ENCODE peak calls at places on chromosome 14, in ten cellular contexts. Y is IMR-90, I is HCT116, C is psoas muscle, W is heart left ventricle, Z is uterus, V is ascending aorta, D is GM06990, H is lower lobe of right lung, F is PC-9. T is an unnamed sample.

GRCh38 chr14:87252103-87252502 is 740.9 kb downstream of the GALC start:
- DNase-seq in Y (no peak), I (no peak), C (no peak), W (no peak), Z (no peak), V (no peak), D (no peak), H (no peak), F (no peak), T (no peak)

GRCh38 chr14:93950948-93951668 is 24.0 kb downstream of the FAM181A start:
- DNase-seq in Y (peak; percentile 30), I (no peak), C (peak; percentile 65), W (no peak), Z (no peak), V (no peak), D (no peak), H (no peak), F (no peak), T (no peak)

GRCh38 chr14:87142568-87143211 is 850.3 kb downstream of the GALC start:
- DNase-seq in Y (no peak), I (no peak), C (no peak), W (no peak), Z (no peak), V (no peak), D (no peak), H (no peak), F (no peak), T (no peak)

GRCh38 chr14:61326847-61327246 is 5.5 kb downstream of the PRKCH start:
- DNase-seq in Y (no peak), I (no peak), C (peak; percentile 76), W (peak; percentile 88), Z (peak; percentile 56), V (no peak), D (no peak), H (peak; percentile 75), F (peak; percentile 12), T (peak; percentile 43)

GRCh38 chr14:32469388-32470160 is 140.5 kb downstream of the AKAP6 start:
- DNase-seq in Y (peak; percentile 76), I (peak; percentile 26), C (no peak), W (no peak), Z (no peak), V (no peak), D (no peak), H (no peak), F (no peak), T (no peak)

GRCh38 chr14:61586539-61587396 is 108.5 kb upstream of the HIF1A start:
- DNase-seq in Y (peak; percentile 77), I (no peak), C (no peak), W (no peak), Z (no peak), V (no peak), D (no peak), H (no peak), F (no peak), T (no peak)

GRCh38 chr14:92747701-92748258 is 647 bp downstream of the LGMN start:
- DNase-seq in Y (no peak), I (no peak), C (no peak), W (no peak), Z (no peak), V (no peak), D (no peak), H (no peak), F (no peak), T (no peak)

GRCh38 chr14:21454843-21455550 is 926 bp downstream of the CHD8 start:
- DNase-seq in Y (peak; percentile 6), I (no peak), C (no peak), W (no peak), Z (no peak), V (no peak), D (no peak), H (no peak), F (no peak), T (peak; percentile 33)

GRCh38 chr14:91271639-91272038 is 27.1 kb upstream of the GPR68 start:
- DNase-seq in Y (no peak), I (no peak), C (no peak), W (no peak), Z (no peak), V (no peak), D (no peak), H (no peak), F (no peak), T (no peak)

GRCh38 chr14:101582294-101582693 is 21.0 kb downstream of the DIO3 start:
- DNase-seq in Y (no peak), I (no peak), C (no peak), W (no peak), Z (no peak), V (no peak), D (no peak), H (no peak), F (no peak), T (no peak)

GRCh38 chr14:58491593-58491992 is 64.1 kb downstream of the KIAA0586 start:
- DNase-seq in Y (peak; percentile 45), I (no peak), C (no peak), W (no peak), Z (no peak), V (no peak), D (no peak), H (no peak), F (no peak), T (no peak)

GRCh38 chr14:96194657-96195431 is 9.8 kb upstream of the BDKRB2 start:
- DNase-seq in Y (no peak), I (no peak), C (no peak), W (no peak), Z (no peak), V (no peak), D (no peak), H (peak; percentile 70), F (no peak), T (no peak)

GRCh38 chr14:75232597-75232996 is 46.0 kb upstream of the FOS start:
- DNase-seq in Y (no peak), I (no peak), C (no peak), W (no peak), Z (no peak), V (no peak), D (no peak), H (no peak), F (no peak), T (peak; percentile 51)

GRCh38 chr14:22807432-22808087 is 7.7 kb downstream of the SLC7A7 start:
- DNase-seq in Y (no peak), I (no peak), C (no peak), W (no peak), Z (no peak), V (no peak), D (no peak), H (no peak), F (no peak), T (no peak)
- H3K4me3 ChIP-seq in Y (no peak overlapping the region), I (no peak overlapping the region), C (no peak overlapping the region), W (no peak overlapping the region), Z (no peak overlapping the region), V (no peak overlapping the region), D (no peak overlapping the region), H (no peak overlapping the region), F (no peak overlapping the region), T (no peak overlapping the region)

GRCh38 chr14:98466807-98467206 is 805.2 kb downstream of the BCL11B start:
- DNase-seq in Y (no peak), I (no peak), C (no peak), W (no peak), Z (no peak), V (no peak), D (no peak), H (no peak), F (no peak), T (no peak)

GRCh38 chr14:98474900-98475299 is 797.1 kb downstream of the BCL11B start:
- DNase-seq in Y (no peak), I (no peak), C (no peak), W (no peak), Z (no peak), V (no peak), D (no peak), H (no peak), F (no peak), T (no peak)

GRCh38 chr14:98470663-98471062 is 801.3 kb downstream of the BCL11B start:
- DNase-seq in Y (no peak), I (no peak), C (no peak), W (no peak), Z (no peak), V (no peak), D (no peak), H (no peak), F (no peak), T (no peak)
- H3K36me3 ChIP-seq in Y (no peaks in the 10 kb centered on the region), I (no peaks in the 10 kb centered on the region), C (no peaks in the 10 kb centered on the region), W (no peaks in the 10 kb centered on the region), Z (no peaks in the 10 kb centered on the region), V (no peaks in the 10 kb centered on the region), D (no peaks in the 10 kb centered on the region), H (no peaks in the 10 kb centered on the region), F (no peaks in the 10 kb centered on the region), T (no peaks in the 10 kb centered on the region)

GRCh38 chr14:37588667-37588955 is 6.4 kb downstream of the FOXA1 start:
- DNase-seq in Y (no peak), I (no peak), C (no peak), W (no peak), Z (no peak), V (no peak), D (no peak), H (no peak), F (no peak), T (no peak)

GRCh38 chr14:37586783-37587428 is 8.1 kb downstream of the FOXA1 start:
- DNase-seq in Y (no peak), I (no peak), C (no peak), W (no peak), Z (no peak), V (no peak), D (no peak), H (no peak), F (no peak), T (no peak)

GRCh38 chr14:37585971-37586759 is 8.9 kb downstream of the FOXA1 start:
- DNase-seq in Y (no peak), I (no peak), C (no peak), W (no peak), Z (no peak), V (no peak), D (no peak), H (no peak), F (no peak), T (no peak)

GRCh38 chr14:37587881-37588666 is 7.0 kb downstream of the FOXA1 start:
- DNase-seq in Y (no peak), I (no peak), C (no peak), W (no peak), Z (no peak), V (no peak), D (no peak), H (no peak), F (no peak), T (no peak)

GRCh38 chr14:37587438-37587837 is 7.6 kb downstream of the FOXA1 start:
- DNase-seq in Y (no peak), I (no peak), C (no peak), W (no peak), Z (no peak), V (no peak), D (no peak), H (no peak), F (no peak), T (no peak)
- H3K4me3 ChIP-seq in Y (no peak overlapping the region), I (peak overlapping the region; percentile 32), C (no peak overlapping the region), W (no peak overlapping the region), Z (no peak overlapping the region), V (no peak overlapping the region), D (no peak overlapping the region), H (peak overlapping the region; percentile 60), F (peak overlapping the region; percentile 94), T (no peak overlapping the region)

DNA sequence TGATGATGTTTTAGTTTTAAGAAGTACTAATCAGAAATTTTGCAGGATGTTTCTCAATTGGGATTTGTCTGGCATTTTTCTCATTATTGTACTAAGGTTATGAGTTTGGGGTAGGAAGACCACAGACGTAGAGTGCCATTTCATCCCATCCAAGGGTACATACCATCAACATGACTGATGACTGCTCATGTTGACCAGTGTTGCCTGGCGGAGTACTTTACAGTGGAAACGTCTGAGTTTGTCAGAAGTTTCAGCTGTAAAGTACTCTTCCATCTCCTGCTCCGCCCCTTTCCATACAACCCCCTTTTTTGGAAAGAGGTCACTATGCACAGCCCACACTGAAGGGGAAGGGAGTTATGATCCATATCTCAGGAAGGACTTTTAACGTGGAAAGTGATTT is 74.2 kb downstream of the RCOR1 start:
- DNase-seq in Y (no peak), I (no peak), C (no peak), W (no peak), Z (no peak), V (no peak), D (no peak), H (no peak), F (no peak), T (no peak)
- H3K36me3 ChIP-seq in Y (no peaks in the 10 kb centered on the region), I (no peaks in the 10 kb centered on the region), C (no peaks in the 10 kb centered on the region), W (no peaks in the 10 kb centered on the region), Z (no peaks in the 10 kb centered on the region), V (no peaks in the 10 kb centered on the region), D (no peaks in the 10 kb centered on the region), H (no peaks in the 10 kb centered on the region), F (peaks cover 9% of the 10 kb centered on the region), T (no peaks in the 10 kb centered on the region)

T was measured in CD4-positive, alpha-beta memory T cell.